ENCODE peak calls at places on chromosomes 3 and 15, in nine cellular contexts. Q is AG04450, P is H9, W is substantia nigra, V is pancreas, T is WERI-Rb-1, K is ovary, B is upper lobe of right lung, Z is IMR-90. U is an unnamed sample.

GRCh38 chr3:134809412-134810051 is 14.5 kb downstream of the EPHB1 start:
- DNase-seq in B (no peak), W (no peak), V (no peak), P (no peak), Z (no peak), T (no peak), K (no peak), Q (no peak), U (no peak)

GRCh38 chr3:127712461-127712860 is 39.7 kb downstream of the ABTB1 start:
- DNase-seq in B (peak), P (no peak), V (no peak), Q (no peak), Z (no peak), K (no peak), T (no peak), W (no peak), U (no peak)

GRCh38 chr3:179806177-179806576 is 153.3 kb downstream of the USP13 start:
- DNase-seq in V (no peak), Q (no peak), K (no peak), P (no peak), Z (peak), W (no peak), T (no peak), B (no peak), U (peak)

GRCh38 chr15:81502436-81502835 is 128.4 kb upstream of the TMC3 start:
- DNase-seq in B (no peak), P (no peak), Z (peak), Q (no peak), V (no peak), K (no peak), W (no peak), T (no peak), U (no peak)

GRCh38 chr3:185824467-185825378 is at the start of gene IGF2BP2:
- DNase-seq in Z (peak), B (peak), W (no peak), Q (peak), V (peak), T (peak), P (peak), K (peak), U (peak)

GRCh38 chr15:57654136-57654845 is 52.2 kb upstream of the POLR2M start:
- DNase-seq in T (no peak), W (no peak), V (no peak), Z (peak), P (no peak), K (no peak), Q (peak), B (no peak), U (peak)

GRCh38 chr3:183438749-183439148 is 10.3 kb upstream of the MCF2L2 start:
- DNase-seq in Q (no peak), V (peak), T (no peak), P (no peak), W (no peak), K (no peak), Z (no peak), B (no peak), U (no peak)

GRCh38 chr3:10470120-10470665 is 35.2 kb downstream of the ATP2B2 start:
- DNase-seq in B (no peak), T (no peak), V (no peak), W (no peak), Z (no peak), K (no peak), P (no peak), Q (no peak), U (no peak)

GRCh38 chr15:98853593-98854420 is 153.8 kb downstream of the PGPEP1L start:
- DNase-seq in Z (no peak), V (no peak), K (peak), B (peak), P (no peak), Q (no peak), W (no peak), T (peak), U (peak)

GRCh38 chr3:184679056-184679502 is 32.8 kb downstream of the MAGEF1 start:
- DNase-seq in P (peak), K (peak), W (no peak), Q (no peak), T (no peak), V (no peak), Z (no peak), B (no peak), U (peak)

GRCh38 chr3:170761103-170761502 is 108.9 kb downstream of the RPL22L1 start:
- DNase-seq in V (no peak), K (no peak), T (no peak), W (no peak), Q (no peak), B (no peak), P (no peak), Z (no peak), U (no peak)

GRCh38 chr15:39554746-39555387 is 26.0 kb upstream of the THBS1 start:
- DNase-seq in V (no peak), T (no peak), K (no peak), Z (no peak), W (no peak), B (no peak), P (no peak), Q (no peak), U (peak)

GRCh38 chr3:132354916-132355702 is 37.9 kb downstream of the ACP3 start:
- DNase-seq in P (no peak), V (no peak), K (no peak), Q (no peak), Z (no peak), W (no peak), T (no peak), B (no peak), U (peak)

GRCh38 chr3:120752230-120752629 is 9.7 kb downstream of the GTF2E1 start:
- DNase-seq in B (no peak), T (no peak), P (no peak), V (no peak), Q (no peak), K (no peak), Z (no peak), W (no peak), U (no peak)

GRCh38 chr3:110754207-110754916 is 317.3 kb upstream of the NECTIN3 start:
- DNase-seq in B (no peak), W (no peak), T (no peak), K (no peak), V (no peak), P (no peak), Z (no peak), Q (no peak), U (no peak)

GRCh38 chr3:16728762-16729745 is 123.8 kb upstream of the DAZL start:
- DNase-seq in Z (peak), Q (peak), W (no peak), V (no peak), B (no peak), T (no peak), P (no peak), K (no peak), U (no peak)

GRCh38 chr15:56233549-56233948 is 10.1 kb downstream of the RFX7 start:
- DNase-seq in Z (no peak), T (no peak), V (no peak), K (no peak), W (no peak), B (no peak), P (no peak), Q (no peak), U (no peak)

GRCh38 chr3:63687569-63688233 is 35.2 kb downstream of the SNTN start:
- DNase-seq in Z (no peak), K (no peak), P (no peak), B (no peak), W (no peak), T (no peak), V (no peak), Q (no peak), U (no peak)

GRCh38 chr3:45612918-45613602 is 18.5 kb downstream of the LIMD1 start:
- DNase-seq in V (no peak), T (no peak), K (no peak), Q (no peak), B (no peak), W (no peak), P (no peak), Z (peak), U (peak)

GRCh38 chr15:87941606-87942005 is 314.9 kb downstream of the NTRK3 start:
- DNase-seq in Q (no peak), Z (no peak), B (no peak), K (no peak), V (no peak), W (no peak), T (no peak), P (no peak), U (no peak)

GRCh38 chr3:168989396-168989795 is 674.1 kb downstream of the MECOM start:
- DNase-seq in V (no peak), Q (no peak), Z (peak), T (no peak), B (no peak), P (no peak), K (no peak), W (no peak), U (peak)

GRCh38 chr3:12328132-12328915 is 39.5 kb downstream of the PPARG start:
- DNase-seq in W (no peak), B (no peak), V (no peak), T (no peak), Z (no peak), P (no peak), Q (no peak), K (no peak), U (no peak)

GRCh38 chr3:127780536-127781400 is 41.5 kb downstream of the MGLL start:
- DNase-seq in P (no peak), Q (no peak), K (no peak), W (no peak), B (no peak), V (no peak), Z (no peak), T (no peak), U (no peak)

GRCh38 chr3:156727519-156728205 is 53.3 kb downstream of the TIPARP start:
- DNase-seq in P (no peak), Q (no peak), Z (no peak), W (no peak), K (no peak), B (no peak), T (no peak), V (no peak), U (no peak)

GRCh38 chr3:77158701-77159100 is 118.8 kb downstream of the ROBO2 start:
- DNase-seq in B (no peak), K (no peak), Q (no peak), V (no peak), Z (no peak), P (no peak), T (no peak), W (no peak), U (no peak)

GRCh38 chr15:76337739-76338554 is 1.4 kb downstream of the ISL2 start:
- DNase-seq in V (no peak), P (peak), T (peak), Z (no peak), B (no peak), W (no peak), Q (no peak), K (no peak), U (no peak)

GRCh38 chr3:185730550-185730949 is 94.3 kb downstream of the IGF2BP2 start:
- DNase-seq in B (no peak), V (no peak), W (no peak), Q (no peak), K (no peak), P (no peak), Z (no peak), T (no peak), U (no peak)

GRCh38 chr3:132254076-132254755 is 63.0 kb upstream of the ACP3 start:
- DNase-seq in B (no peak), P (no peak), T (no peak), W (no peak), K (no peak), Q (no peak), Z (peak), V (no peak), U (peak)

GRCh38 chr15:56040081-56041035 is 46.9 kb upstream of the NEDD4 start:
- DNase-seq in W (no peak), T (no peak), V (peak), Z (peak), K (peak), B (peak), Q (peak), P (peak), U (peak)

GRCh38 chr3:62109534-62109933 is 263.8 kb downstream of the FEZF2 start:
- DNase-seq in Z (peak), W (no peak), Q (peak), K (no peak), B (no peak), P (peak), T (no peak), V (no peak), U (peak)

GRCh38 chr3:194139085-194139976 is 3.4 kb downstream of the HES1 start:
- DNase-seq in Q (no peak), Z (peak), V (peak), W (no peak), B (peak), K (peak), T (peak), P (peak), U (peak)

GRCh38 chr15:59335197-59335786 is 37.4 kb downstream of the MYO1E start:
- DNase-seq in K (no peak), W (no peak), P (no peak), V (no peak), Z (no peak), Q (no peak), T (no peak), B (no peak), U (peak)

GRCh38 chr15:91559066-91559465 is 294.4 kb upstream of the SLCO3A1 start:
- DNase-seq in B (no peak), K (no peak), Q (no peak), V (no peak), P (no peak), W (peak), Z (no peak), T (no peak), U (no peak)

GRCh38 chr3:194872669-194872977 is 186.9 kb downstream of the FAM43A start:
- DNase-seq in Q (peak), P (peak), T (no peak), V (no peak), Z (peak), W (no peak), B (no peak), K (no peak), U (no peak)

GRCh38 chr3:98894791-98895576 is 6.5 kb downstream of the DCBLD2 start:
- DNase-seq in Z (no peak), K (no peak), B (no peak), V (no peak), T (no peak), Q (no peak), W (no peak), P (no peak), U (no peak)

GRCh38 chr3:134373942-134374790 is at the start of gene AMOTL2:
- DNase-seq in K (peak), V (peak), W (peak), Q (peak), T (peak), P (peak), B (peak), Z (peak), U (peak)

GRCh38 chr15:38257676-38258075 is 5.0 kb downstream of the SPRED1 start:
- DNase-seq in Q (no peak), Z (no peak), T (no peak), V (no peak), B (no peak), P (no peak), K (no peak), W (no peak), U (no peak)

GRCh38 chr15:101250931-101251829 is 668 bp downstream of the CHSY1 start:
- DNase-seq in T (peak), P (no peak), Q (no peak), K (peak), B (no peak), V (peak), Z (no peak), W (no peak), U (no peak)

DNA sequence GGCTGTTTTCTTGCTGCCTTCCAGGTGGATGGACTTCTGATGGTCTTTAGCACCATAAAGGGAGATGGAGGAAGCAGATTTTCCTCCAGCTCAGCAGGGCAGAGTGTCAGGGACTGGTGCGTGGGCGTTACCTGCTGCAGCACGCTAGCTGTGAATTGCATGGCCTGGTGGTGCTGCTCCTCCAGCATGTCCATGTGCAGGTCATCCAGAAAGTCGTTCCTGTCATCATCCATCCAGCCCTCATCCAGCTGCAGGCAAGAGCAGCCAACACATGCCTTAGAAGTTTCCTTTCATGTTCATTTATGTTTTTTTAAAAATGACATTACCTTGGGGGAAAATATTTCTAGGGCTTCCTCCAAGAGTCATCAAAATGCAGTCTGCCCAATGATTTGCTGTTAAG is 239.2 kb downstream of the PDZRN3 start:
- DNase-seq in V (no peak), P (no peak), Q (no peak), T (no peak), B (no peak), K (no peak), W (no peak), Z (no peak), U (no peak)
- H3K27ac ChIP-seq in V (no peak), P (no peak), Q (no peak), T (no peak), B (no peak), K (no peak), W (no peak), Z (no peak), U (no peak)

GRCh38 chr15:30923429-30923828 is 19.7 kb downstream of the FAN1 start:
- DNase-seq in T (no peak), Q (no peak), P (no peak), W (peak), Z (no peak), B (no peak), K (no peak), V (no peak), U (no peak)
- H3K27ac ChIP-seq in T (no peak), Q (no peak), P (peak), W (peak), Z (no peak), B (no peak), K (no peak), V (no peak), U (no peak)

DNA sequence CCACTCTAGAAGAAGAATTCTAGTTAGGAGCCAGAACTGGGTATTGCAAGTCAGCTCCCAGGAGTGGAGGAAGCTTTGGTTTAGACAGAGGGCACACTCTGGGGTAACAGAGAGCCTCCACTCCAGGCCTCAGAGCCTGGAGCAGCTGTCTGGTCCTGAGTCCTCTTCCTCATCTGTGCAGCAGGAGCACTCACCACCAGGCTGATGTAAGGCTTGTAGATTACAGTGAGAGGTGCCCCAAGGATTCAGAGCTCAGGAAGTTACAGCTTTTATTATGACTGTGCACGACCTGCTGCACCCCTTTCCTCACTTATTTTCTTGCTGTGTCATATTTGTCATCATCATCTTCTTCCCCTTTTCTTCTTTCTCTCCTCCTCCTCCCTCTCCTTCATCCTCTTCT is 210.4 kb downstream of the ATP10A start:
- DNase-seq in P (no peak), Z (no peak), T (no peak), W (no peak), Q (no peak), K (no peak), V (no peak), B (no peak), U (no peak)
- H3K27ac ChIP-seq in P (no peak), Z (no peak), T (no peak), W (no peak), Q (no peak), K (no peak), V (no peak), B (no peak), U (no peak)

DNA sequence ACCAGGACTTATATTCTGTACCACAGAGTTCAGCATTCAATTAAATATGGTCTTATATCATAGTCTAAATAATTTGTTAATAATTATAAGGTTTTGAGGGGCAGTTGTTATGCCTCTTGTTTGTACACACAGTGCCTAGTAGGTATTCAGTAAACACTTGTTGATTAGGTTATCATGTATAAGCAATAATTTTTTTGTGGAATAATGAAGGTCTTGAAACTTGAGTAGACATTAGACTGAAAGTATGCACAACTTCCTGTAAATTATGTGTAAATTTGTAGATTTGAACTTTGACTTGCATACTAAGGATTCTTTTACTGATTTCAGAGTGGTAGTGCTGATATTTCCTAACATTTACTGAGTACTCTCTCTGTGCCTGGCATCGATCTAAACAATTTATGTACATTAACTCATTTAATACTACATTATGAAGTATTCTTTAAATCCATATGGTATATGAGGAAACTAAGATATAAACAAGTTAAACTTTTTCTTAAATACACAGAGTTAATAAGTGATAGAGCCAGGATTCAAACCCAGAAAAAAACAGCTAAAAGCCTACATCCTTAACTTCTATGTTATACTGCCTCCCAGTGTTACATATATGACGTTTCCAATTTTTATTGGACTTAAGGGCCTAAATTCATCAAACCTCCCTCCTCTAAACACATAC is 65.1 kb downstream of the GLCE start:
- DNase-seq in W (no peak), P (no peak), Z (peak), Q (no peak), B (no peak), T (no peak), V (no peak), K (no peak), U (peak)
- H3K27ac ChIP-seq in W (no peak), P (no peak), Z (no peak), Q (no peak), B (no peak), T (no peak), V (no peak), K (no peak), U (no peak)

GRCh38 chr3:23324745-23325144 is 121.6 kb downstream of the UBE2E2 start:
- DNase-seq in P (no peak), T (no peak), W (no peak), V (no peak), K (no peak), B (no peak), Q (peak), Z (peak), U (peak)
- H3K27ac ChIP-seq in P (no peak), T (no peak), W (no peak), V (no peak), K (no peak), B (no peak), Q (no peak), Z (no peak), U (no peak)

GRCh38 chr3:192573240-192573639 is 154.1 kb downstream of the FGF12 start:
- DNase-seq in T (no peak), V (no peak), P (no peak), Q (no peak), W (no peak), K (no peak), Z (no peak), B (no peak), U (no peak)

GRCh38 chr3:192577271-192577670 is 150.1 kb downstream of the FGF12 start:
- DNase-seq in V (no peak), K (no peak), B (no peak), Q (no peak), T (no peak), P (no peak), Z (no peak), W (no peak), U (no peak)

GRCh38 chr3:192577811-192578210 is 149.5 kb downstream of the FGF12 start:
- DNase-seq in W (no peak), P (no peak), Z (no peak), B (no peak), V (no peak), Q (no peak), T (no peak), K (no peak), U (no peak)

GRCh38 chr3:192571197-192571791 is 156.0 kb downstream of the FGF12 start:
- DNase-seq in T (no peak), W (peak), P (peak), K (peak), V (peak), B (peak), Z (peak), Q (peak), U (peak)

GRCh38 chr3:192575879-192576506 is 151.3 kb downstream of the FGF12 start:
- DNase-seq in T (no peak), Z (no peak), B (no peak), Q (no peak), P (no peak), K (no peak), W (no peak), V (no peak), U (no peak)
- H3K27ac ChIP-seq in T (no peak), Z (no peak), B (no peak), Q (no peak), P (no peak), K (no peak), W (no peak), V (no peak), U (no peak)

GRCh38 chr3:149555941-149556340 is 81.4 kb downstream of the TM4SF4 start:
- DNase-seq in T (no peak), W (no peak), Q (no peak), Z (no peak), V (no peak), B (no peak), K (no peak), P (no peak), U (peak)
- H3K27ac ChIP-seq in T (no peak), W (no peak), Q (no peak), Z (peak), V (peak), B (no peak), K (no peak), P (no peak), U (no peak)

U was measured in fibroblast of lung.